ENCODE peak calls at places on chromosomes 12 and 14, in six cellular contexts. U is GM20000; J is stimulated activated CD4-positive, alpha-beta T cell treated with anti-CD3 and anti-CD28 coated beads, Interleukin-12 subunit alpha, Interleukin-12 subunit beta, amount 100 ng/mL, for 4 hours; Q is nephron progenitor cell; A is cerebellar cortex; T is NCI-H2081. B is an unnamed sample.

GRCh38 chr12:49552899-49553298 is 14.1 kb downstream of the KCNH3 start:
- DNase-seq in J (no peak), A (no peak), T (no peak), U (no peak), Q (no peak), B (no peak)

GRCh38 chr12:80165741-80166140 is 66.4 kb downstream of the OTOGL start:
- DNase-seq in A (peak; percentile 74), T (no peak), U (no peak), J (no peak), Q (no peak), B (no peak)

GRCh38 chr14:91149462-91149861 is 35.6 kb downstream of the DGLUCY start:
- DNase-seq in T (no peak), U (no peak), Q (no peak), A (peak; percentile 69), J (no peak), B (peak; percentile 98)

GRCh38 chr12:10354502-10354901 is 35.3 kb downstream of the KLRK1 start:
- DNase-seq in J (no peak), T (no peak), U (no peak), Q (no peak), A (no peak), B (peak; percentile 17)

GRCh38 chr12:9707864-9708808 is 24.8 kb downstream of the CLECL1 start:
- DNase-seq in J (peak; percentile 55), T (peak; percentile 11), A (peak; percentile 31), U (no peak), Q (peak; percentile 49), B (peak; percentile 29)

GRCh38 chr14:101004954-101005353 is 101.4 kb upstream of the RTL1 start:
- DNase-seq in Q (no peak), A (no peak), U (no peak), J (no peak), T (no peak), B (no peak)

GRCh38 chr14:72801381-72801812 is 92.5 kb downstream of the DPF3 start:
- DNase-seq in U (no peak), A (no peak), J (no peak), T (no peak), Q (no peak), B (peak; percentile 97)

GRCh38 chr12:116818341-116818856 is 62.8 kb downstream of the HRK start:
- DNase-seq in J (no peak), U (peak; percentile 30), Q (no peak), T (no peak), A (peak; percentile 51), B (no peak)

GRCh38 chr14:51295666-51296263 is 55.7 kb downstream of the TMX1 start:
- DNase-seq in A (no peak), J (no peak), T (no peak), U (no peak), Q (no peak), B (peak; percentile 63)

GRCh38 chr12:120799417-120800045 is 73.9 kb downstream of the ACADS start:
- DNase-seq in A (no peak), Q (no peak), T (no peak), J (no peak), U (no peak), B (no peak)

GRCh38 chr12:116430911-116431565 is 128.1 kb upstream of the MAP1LC3B2 start:
- DNase-seq in J (no peak), Q (no peak), A (no peak), U (no peak), T (no peak), B (no peak)

GRCh38 chr12:115657081-115658013 is 620.1 kb downstream of the MED13L start:
- DNase-seq in U (no peak), A (no peak), Q (no peak), J (no peak), T (no peak), B (peak; percentile 52)

GRCh38 chr12:63064080-63064479 is 86.9 kb downstream of the AVPR1A start:
- DNase-seq in T (no peak), Q (no peak), J (no peak), A (no peak), U (no peak), B (peak; percentile 24)

GRCh38 chr12:2960432-2960956 is 1.3 kb downstream of the TEAD4 start:
- DNase-seq in U (peak; percentile 52), A (peak; percentile 30), Q (peak; percentile 23), J (peak; percentile 3), T (no peak), B (peak; percentile 45)

GRCh38 chr12:1204581-1205121 is 213.6 kb downstream of the ERC1 start:
- DNase-seq in U (peak; percentile 39), T (no peak), Q (no peak), A (no peak), J (no peak), B (peak; percentile 30)

GRCh38 chr14:76827696-76828301 is 1.6 kb downstream of the LRRC74A start:
- DNase-seq in J (no peak), U (no peak), T (no peak), A (no peak), Q (no peak), B (no peak)

GRCh38 chr12:4562034-4562657 is at the start of gene DYRK4:
- DNase-seq in J (no peak), Q (peak; percentile 95), T (no peak), A (peak; percentile 9), U (peak; percentile 20), B (peak; percentile 42)

GRCh38 chr14:105152794-105153241 is 15.8 kb downstream of the JAG2 start:
- DNase-seq in J (no peak), U (no peak), Q (peak; percentile 1), A (no peak), T (no peak), B (no peak)

GRCh38 chr12:53751336-53752191 is at the start of gene CISTR:
- DNase-seq in J (no peak), T (peak; percentile 44), U (peak; percentile 81), A (peak; percentile 66), Q (peak; percentile 65), B (no peak)

GRCh38 chr12:45050751-45051489 is at the start of gene DBX2:
- DNase-seq in A (no peak), T (peak; percentile 39), U (no peak), J (no peak), Q (peak; percentile 66), B (no peak)

GRCh38 chr12:124005736-124006581 is 32.9 kb downstream of the ZNF664 start:
- DNase-seq in A (peak; percentile 44), U (peak; percentile 38), J (no peak), T (no peak), Q (no peak), B (no peak)

GRCh38 chr12:52293926-52294325 is 2.6 kb upstream of the KRT81 start:
- DNase-seq in U (no peak), Q (no peak), J (no peak), A (no peak), T (no peak), B (no peak)

GRCh38 chr12:31029916-31030562 is 43.6 kb upstream of the DDX11 start:
- DNase-seq in A (no peak), T (no peak), Q (no peak), U (no peak), J (no peak), B (no peak)

GRCh38 chr12:10721654-10722501 is 1.2 kb downstream of the YBX3 start:
- DNase-seq in U (peak; percentile 74), J (peak; percentile 46), T (peak; percentile 46), Q (peak; percentile 49), A (peak; percentile 54), B (peak; percentile 97)

B was measured in mammary epithelial cell.